ENCODE peak calls at places on chromosomes 4 and X, in ten cellular contexts. V is stomach, E is HepG2, Z is sigmoid colon, L is H1, K is GM12878, P is body of pancreas, H is breast epithelium, G is uterus, O is endothelial cell of umbilical vein. S is an unnamed sample. For H3K36me3, the result is how much of the 10 kb centered on the place peaks cover.

GRCh38 chr4:10656988-10657387 is 27.6 kb downstream of the CLNK start:
- DNase-seq in V (no peak), E (no peak), Z (no peak), L (no peak), K (no peak), P (no peak), H (no peak), G (no peak), O (peak), S (no peak)

GRCh38 chr4:186104895-186105720 is 604 bp downstream of the FAM149A start:
- DNase-seq in V (peak), E (no peak), Z (peak), L (peak), K (no peak), P (peak), H (no peak), G (peak), O (no peak), S (peak)

GRCh38 chr4:142350886-142351285 is 495.2 kb downstream of the INPP4B start:
- DNase-seq in V (no peak), E (no peak), Z (no peak), L (no peak), K (no peak), P (no peak), H (no peak), G (no peak), O (peak), S (no peak)

GRCh38 chr4:54063224-54063623 is 1.2 kb downstream of the CHIC2 start:
- DNase-seq in V (no peak), E (peak), Z (no peak), L (no peak), K (no peak), P (no peak), H (no peak), G (no peak), O (peak), S (no peak)

GRCh38 chrX:143634373-143634685 is 1.6 kb downstream of the SLITRK4 start:
- DNase-seq in V (no peak), E (no peak), Z (no peak), L (no peak), K (no peak), P (peak), H (no peak), G (no peak), O (no peak), S (peak)

GRCh38 chr4:11105715-11106114 is 323.0 kb downstream of the HS3ST1 start:
- DNase-seq in V (no peak), E (no peak), Z (no peak), L (no peak), K (no peak), P (no peak), H (no peak), G (no peak), O (no peak), S (no peak)

GRCh38 chr4:3263053-3263958 is 14.3 kb downstream of the MSANTD1 start:
- DNase-seq in V (peak), E (no peak), Z (peak), L (peak), K (no peak), P (no peak), H (no peak), G (no peak), O (no peak), S (peak)

GRCh38 chrX:136405126-136405525 is 82.6 kb upstream of the BRS3 start:
- DNase-seq in V (no peak), E (no peak), Z (no peak), L (no peak), K (no peak), P (no peak), H (no peak), G (no peak), O (no peak), S (no peak)

GRCh38 chrX:134144231-134144630 is 92.8 kb upstream of the CCDC160 start:
- DNase-seq in V (no peak), E (peak), Z (no peak), L (no peak), K (no peak), P (no peak), H (no peak), G (no peak), O (peak), S (no peak)

GRCh38 chrX:29531336-29531735 is 684.0 kb upstream of the MAGEB2 start:
- DNase-seq in V (no peak), E (no peak), Z (no peak), L (no peak), K (peak), P (no peak), H (no peak), G (no peak), O (no peak), S (no peak)

GRCh38 chrX:118117069-118117405 is 427 bp upstream of the KLHL13 start:
- DNase-seq in V (no peak), E (no peak), Z (peak), L (no peak), K (no peak), P (no peak), H (no peak), G (no peak), O (no peak), S (peak)

GRCh38 chr4:109160494-109160893 is 142.0 kb downstream of the COL25A1 start:
- DNase-seq in V (no peak), E (no peak), Z (no peak), L (no peak), K (no peak), P (no peak), H (no peak), G (no peak), O (no peak), S (no peak)
- H3K36me3 ChIP-seq in V (under half), E (under half), Z (under half), L (under half), K (under half), P (under half), H (under half), G (under half), O (under half), S (under half)

GRCh38 chrX:38327007-38327774 is at the start of gene RPGR:
- DNase-seq in V (peak), E (peak), Z (peak), L (peak), K (peak), P (peak), H (peak), G (peak), O (peak), S (peak)
- TF ChIP-seq POLR2A in V (no peak), E (peak), Z (no peak), L (peak), K (peak), P (peak), H (no peak), G (peak), O (peak), S (no peak)

GRCh38 chr4:168291242-168291641 is 27.3 kb downstream of the DDX60 start:
- DNase-seq in V (no peak), E (no peak), Z (no peak), L (no peak), K (no peak), P (no peak), H (no peak), G (no peak), O (no peak), S (no peak)
- H3K36me3 ChIP-seq in V (half or more), E (under half), Z (under half), L (under half), K (under half), P (under half), H (under half), G (under half), O (under half), S (under half)

DNA sequence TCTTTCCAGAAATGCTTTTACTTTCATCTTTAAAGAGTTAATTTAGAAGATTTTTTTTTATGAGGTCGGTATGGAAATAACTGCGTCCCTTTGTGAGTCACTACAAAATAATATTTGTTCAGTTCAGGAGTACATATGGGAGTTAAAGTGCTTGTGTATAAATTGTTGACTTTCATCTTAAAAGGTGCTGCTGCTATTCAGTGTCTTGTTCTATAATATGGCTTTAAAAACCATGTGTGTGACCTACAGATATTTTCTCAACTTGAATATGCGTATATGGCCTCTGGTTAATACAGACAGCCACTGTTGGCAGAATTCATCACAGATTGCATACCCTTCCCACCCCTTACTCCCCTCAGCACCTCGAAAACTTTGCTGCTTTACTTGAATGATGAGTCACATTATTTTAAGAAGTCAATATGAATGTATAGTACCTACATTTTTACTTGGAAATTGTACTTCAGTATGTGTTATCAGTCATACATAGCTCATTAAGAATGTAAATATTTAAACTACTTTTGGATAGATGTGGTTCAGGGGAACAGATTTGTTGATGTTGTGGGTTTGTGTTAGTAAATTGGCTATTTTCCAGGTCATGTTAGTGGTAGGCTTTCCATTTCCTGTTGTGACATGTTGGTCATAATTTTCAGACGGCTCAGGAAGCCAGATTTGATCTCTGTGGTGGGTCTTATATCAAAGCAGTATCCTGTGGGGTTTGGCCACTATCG is 1.5 kb downstream of the CLCN3 start:
- DNase-seq in V (no peak), E (peak), Z (no peak), L (no peak), K (no peak), P (no peak), H (no peak), G (no peak), O (peak), S (no peak)
- TF ChIP-seq POLR2A in V (no peak), E (no peak), Z (no peak), L (peak), K (no peak), P (peak), H (no peak), G (no peak), O (no peak), S (no peak)

DNA sequence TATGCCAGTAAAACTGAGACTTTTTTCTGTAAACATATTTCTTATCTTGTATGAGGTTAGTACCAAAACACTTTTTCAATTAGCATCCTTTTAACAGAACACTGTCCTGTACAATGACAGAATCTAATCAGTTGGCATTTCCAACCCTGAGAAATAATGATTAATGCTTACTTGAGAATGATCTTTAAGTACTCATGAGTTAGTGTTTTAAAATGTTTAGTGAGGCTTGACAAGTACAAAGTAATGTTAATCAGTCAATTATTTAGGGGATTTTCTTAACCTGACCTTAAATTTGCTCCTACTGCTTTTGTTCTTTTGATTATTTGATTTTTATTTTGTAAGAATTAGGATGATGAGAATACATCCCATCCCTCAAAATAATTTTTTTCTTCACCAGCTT is 496.5 kb downstream of the RPA4 start:
- DNase-seq in V (no peak), E (no peak), Z (no peak), L (no peak), K (no peak), P (no peak), H (no peak), G (no peak), O (no peak), S (no peak)
- H3K36me3 ChIP-seq in V (under half), E (under half), Z (under half), L (under half), K (under half), P (under half), H (under half), G (under half), O (under half), S (under half)

GRCh38 chr4:680931-681645 is 6.7 kb downstream of the MYL5 start:
- DNase-seq in V (peak), E (no peak), Z (peak), L (peak), K (no peak), P (peak), H (no peak), G (peak), O (no peak), S (peak)
- TF ChIP-seq POLR2A in V (no peak), E (no peak), Z (no peak), L (peak), K (no peak), P (no peak), H (no peak), G (no peak), O (no peak), S (no peak)

DNA sequence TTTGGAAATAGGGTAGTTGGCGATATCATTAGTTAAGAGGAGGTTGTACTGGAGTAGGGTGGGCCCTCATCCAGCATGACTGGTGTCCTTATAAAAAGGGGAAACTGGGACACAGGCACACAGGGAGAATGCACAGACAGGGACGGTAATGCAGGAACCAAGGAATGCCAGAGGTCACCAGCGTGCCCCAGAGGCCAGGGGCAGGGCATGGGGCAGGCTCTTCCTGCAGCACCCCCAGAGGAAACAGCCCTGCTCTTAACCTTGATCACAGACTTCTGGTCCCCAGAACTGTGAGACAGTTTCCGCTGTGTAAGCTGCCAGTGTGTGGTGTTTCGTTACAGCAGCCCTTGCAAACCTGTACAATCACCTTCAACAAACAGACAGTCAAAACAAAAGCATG is 15.9 kb upstream of the STOX2 start:
- DNase-seq in V (no peak), E (no peak), Z (no peak), L (no peak), K (no peak), P (no peak), H (no peak), G (no peak), O (no peak), S (no peak)
- H3K36me3 ChIP-seq in V (under half), E (under half), Z (under half), L (under half), K (under half), P (under half), H (under half), G (under half), O (under half), S (under half)

DNA sequence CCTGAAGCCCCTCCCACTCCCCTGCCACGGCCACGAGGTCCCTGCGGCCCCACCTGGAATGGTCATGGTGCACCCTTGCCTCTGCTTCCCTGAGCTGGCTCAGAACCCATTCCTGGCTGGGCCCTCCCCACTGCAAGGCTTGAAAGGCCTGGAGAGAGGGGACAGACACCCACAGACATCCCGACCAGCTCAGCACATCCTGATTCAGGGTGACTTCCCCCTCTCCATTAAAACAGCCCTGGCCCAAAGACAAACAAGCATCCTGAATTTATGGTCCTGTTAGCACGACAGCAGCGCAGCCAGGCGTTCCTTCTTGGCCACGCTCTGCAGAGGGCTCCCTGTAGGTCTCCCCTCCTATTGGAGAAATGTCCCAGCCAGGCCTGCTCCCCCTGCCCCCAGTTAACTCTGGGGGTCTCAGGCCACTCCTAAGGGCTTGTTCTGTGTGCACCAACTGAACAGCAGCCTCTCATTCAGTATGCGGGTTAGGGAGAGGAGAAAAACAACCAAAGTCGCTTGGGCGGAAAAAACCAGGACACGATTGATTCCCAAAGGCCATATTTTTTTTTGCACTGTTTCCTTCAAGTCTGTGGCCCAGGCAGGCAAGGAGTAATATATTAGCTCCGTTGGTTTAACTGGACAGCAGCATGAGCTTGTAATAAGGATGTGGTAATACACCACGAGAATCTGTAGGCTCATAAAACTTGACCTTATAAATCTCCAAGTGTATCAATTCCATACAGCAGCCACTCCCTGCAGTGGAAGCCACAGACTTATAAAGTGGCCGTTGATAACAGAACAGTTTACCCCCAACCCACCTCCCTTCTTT is 106.7 kb upstream of the MSX1 start:
- DNase-seq in V (no peak), E (no peak), Z (no peak), L (no peak), K (no peak), P (no peak), H (no peak), G (no peak), O (no peak), S (no peak)
- TF ChIP-seq POLR2A in V (no peak), E (no peak), Z (no peak), L (no peak), K (no peak), P (no peak), H (no peak), G (no peak), O (no peak), S (no peak)

GRCh38 chrX:153954618-153955450 is 10.4 kb upstream of the RENBP start:
- DNase-seq in V (no peak), E (no peak), Z (no peak), L (no peak), K (no peak), P (no peak), H (no peak), G (no peak), O (no peak), S (no peak)
- H3K36me3 ChIP-seq in V (half or more), E (under half), Z (under half), L (half or more), K (half or more), P (under half), H (under half), G (under half), O (under half), S (half or more)

DNA sequence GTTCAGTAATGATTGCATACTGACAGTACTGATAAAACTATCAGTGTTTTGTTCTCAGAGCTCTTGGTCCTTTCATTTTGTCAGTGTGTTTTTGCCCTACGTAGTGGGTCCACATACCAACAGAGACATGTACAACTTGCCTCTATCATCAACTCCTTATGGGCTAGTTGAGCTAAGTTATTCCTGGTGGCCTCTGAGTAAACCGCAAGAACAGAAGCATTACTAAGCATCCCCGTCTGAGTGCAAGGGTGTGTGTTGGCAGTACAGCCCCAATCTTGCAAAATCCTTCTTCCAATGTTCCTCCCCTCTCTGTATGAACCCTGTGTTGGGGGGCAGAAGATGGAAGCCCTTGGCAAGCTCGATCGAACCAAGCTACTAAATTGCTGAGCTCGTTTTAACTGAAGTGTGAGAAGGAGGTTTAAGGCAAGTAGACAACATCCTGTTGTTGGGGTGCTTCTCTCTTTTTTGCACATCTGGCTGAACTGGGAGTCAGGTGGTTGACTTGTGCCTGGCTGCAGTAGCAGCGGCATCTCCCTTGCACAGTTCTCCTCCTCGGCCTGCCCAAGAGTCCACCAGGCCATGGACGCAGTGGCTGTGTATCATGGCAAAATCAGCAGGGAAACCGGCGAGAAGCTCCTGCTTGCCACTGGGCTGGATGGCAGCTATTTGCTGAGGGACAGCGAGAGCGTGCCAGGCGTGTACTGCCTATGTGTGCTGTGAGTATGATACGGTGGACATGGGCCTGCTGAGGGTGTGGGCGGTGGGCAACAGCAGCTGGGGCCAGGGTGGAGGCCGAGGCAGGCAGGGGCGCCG is at the start of gene SH2D1A:
- DNase-seq in V (no peak), E (no peak), Z (no peak), L (no peak), K (no peak), P (no peak), H (no peak), G (no peak), O (no peak), S (no peak)
- TF ChIP-seq POLR2A in V (no peak), E (no peak), Z (no peak), L (no peak), K (no peak), P (no peak), H (no peak), G (no peak), O (no peak), S (no peak)

S was measured in thyroid gland.